ENCODE peak calls at places on chromosomes 7 and 10, in eight cellular contexts. O is NCI-H774, N is upper lobe of right lung, I is thoracic aorta, J is CMK, S is SW480, M is fibroblast of pulmonary artery, H is colonic mucosa. A is an unnamed sample.

GRCh38 chr10:55466806-55467504 is 665.9 kb upstream of the PCDH15 start:
- DNase-seq in O (no peak), N (no peak), I (no peak), J (no peak), S (no peak), M (no peak), H (no peak), A (no peak)

GRCh38 chr7:44291066-44291732 is 34.2 kb downstream of the CAMK2B start:
- DNase-seq in O (no peak), N (peak), I (peak), J (peak), S (no peak), M (peak), H (no peak), A (peak)

GRCh38 chr7:38518516-38518915 is 112.7 kb downstream of the AMPH start:
- DNase-seq in O (no peak), N (no peak), I (no peak), J (no peak), S (no peak), M (no peak), H (no peak), A (no peak)

GRCh38 chr10:44801383-44802327 is 109.5 kb upstream of the TMEM72 start:
- DNase-seq in O (peak), N (peak), I (peak), J (no peak), S (peak), M (peak), H (peak), A (no peak)

GRCh38 chr10:78991187-78991586 is 77.6 kb upstream of the ZMIZ1 start:
- DNase-seq in O (peak), N (no peak), I (no peak), J (no peak), S (peak), M (no peak), H (no peak), A (no peak)

GRCh38 chr7:94374231-94374630 is 20.5 kb upstream of the COL1A2 start:
- DNase-seq in O (no peak), N (peak), I (peak), J (no peak), S (no peak), M (peak), H (peak), A (no peak)

GRCh38 chr10:28328346-28328745 is 25.5 kb upstream of the MPP7 start:
- DNase-seq in O (no peak), N (no peak), I (no peak), J (no peak), S (no peak), M (no peak), H (no peak), A (no peak)

GRCh38 chr10:126212653-126213052 is 175.6 kb downstream of the ADAM12 start:
- DNase-seq in O (no peak), N (no peak), I (no peak), J (no peak), S (no peak), M (no peak), H (no peak), A (no peak)

GRCh38 chr7:68511281-68511680 is 1087.0 kb upstream of the AUTS2 start:
- DNase-seq in O (no peak), N (no peak), I (no peak), J (no peak), S (no peak), M (no peak), H (no peak), A (no peak)

GRCh38 chr7:54961391-54961790 is 57.4 kb upstream of the EGFR start:
- DNase-seq in O (no peak), N (no peak), I (no peak), J (no peak), S (peak), M (no peak), H (no peak), A (no peak)

GRCh38 chr10:103197177-103197576 is 4.1 kb upstream of the NT5C2 start:
- DNase-seq in O (no peak), N (no peak), I (peak), J (peak), S (peak), M (peak), H (peak), A (peak)

GRCh38 chr7:55545496-55545895 is 26.8 kb downstream of the VOPP1 start:
- DNase-seq in O (no peak), N (no peak), I (no peak), J (no peak), S (no peak), M (peak), H (no peak), A (no peak)

GRCh38 chr10:130927157-130927556 is 384.4 kb downstream of the TCERG1L start:
- DNase-seq in O (no peak), N (no peak), I (no peak), J (no peak), S (no peak), M (no peak), H (no peak), A (no peak)

GRCh38 chr10:109706157-109706556 is 217.2 kb downstream of the XPNPEP1 start:
- DNase-seq in O (no peak), N (no peak), I (no peak), J (no peak), S (no peak), M (no peak), H (no peak), A (no peak)

GRCh38 chr10:93152136-93152535 is 78.4 kb downstream of the CYP26A1 start:
- DNase-seq in O (no peak), N (no peak), I (no peak), J (no peak), S (peak), M (peak), H (no peak), A (no peak)

GRCh38 chr7:155861480-155861868 is 49.2 kb upstream of the SHH start:
- DNase-seq in O (no peak), N (no peak), I (no peak), J (no peak), S (no peak), M (no peak), H (peak), A (no peak)

GRCh38 chr10:124124123-124124768 is 30.8 kb upstream of the CHST15 start:
- DNase-seq in O (no peak), N (no peak), I (no peak), J (no peak), S (no peak), M (no peak), H (no peak), A (no peak)

GRCh38 chr7:134448359-134449229 is 10.3 kb downstream of the AKR1B1 start:
- DNase-seq in O (no peak), N (no peak), I (no peak), J (no peak), S (peak), M (peak), H (no peak), A (no peak)

GRCh38 chr7:26293569-26294308 is 2.1 kb downstream of the SNX10 start:
- DNase-seq in O (no peak), N (no peak), I (no peak), J (no peak), S (no peak), M (no peak), H (no peak), A (peak)